ENCODE peak calls at places on chromosomes 6 and 20, in four cellular contexts. One of them, this sample, is unnamed.

GRCh38 chr20:58481541-58482021 is 33.6 kb downstream of the APCDD1L start:
- DNase-seq in fibroblast of lung: no peak
- DNase-seq in amniotic epithelial cell: peak; percentile 45
- DNase-seq in stimulated activated CD8-positive, alpha-beta memory T cell treated with anti-CD3 and anti-CD28 coated beads, Interleukin-4, amount 100 ng/mL, for 4 hours: no peak
- DNase-seq in this sample: peak; percentile 3

GRCh38 chr6:149586149-149586548 is 20.0 kb downstream of the GINM1 start:
- DNase-seq in fibroblast of lung: no peak
- DNase-seq in amniotic epithelial cell: no peak
- DNase-seq in stimulated activated CD8-positive, alpha-beta memory T cell treated with anti-CD3 and anti-CD28 coated beads, Interleukin-4, amount 100 ng/mL, for 4 hours: no peak
- DNase-seq in this sample: no peak

GRCh38 chr6:154549179-154549578 is 38.7 kb upstream of the CNKSR3 start:
- DNase-seq in fibroblast of lung: no peak
- DNase-seq in amniotic epithelial cell: no peak
- DNase-seq in stimulated activated CD8-positive, alpha-beta memory T cell treated with anti-CD3 and anti-CD28 coated beads, Interleukin-4, amount 100 ng/mL, for 4 hours: no peak
- DNase-seq in this sample: no peak

GRCh38 chr20:62566771-62567170 is 75.5 kb upstream of the SLCO4A1 start:
- DNase-seq in fibroblast of lung: no peak
- DNase-seq in amniotic epithelial cell: no peak
- DNase-seq in stimulated activated CD8-positive, alpha-beta memory T cell treated with anti-CD3 and anti-CD28 coated beads, Interleukin-4, amount 100 ng/mL, for 4 hours: no peak
- DNase-seq in this sample: no peak

GRCh38 chr20:13430346-13431002 is 208.3 kb downstream of the TASP1 start:
- DNase-seq in fibroblast of lung: peak; percentile 85
- DNase-seq in amniotic epithelial cell: peak; percentile 34
- DNase-seq in stimulated activated CD8-positive, alpha-beta memory T cell treated with anti-CD3 and anti-CD28 coated beads, Interleukin-4, amount 100 ng/mL, for 4 hours: no peak
- DNase-seq in this sample: no peak

GRCh38 chr6:20056350-20056992 is 155.8 kb downstream of the MBOAT1 start:
- DNase-seq in fibroblast of lung: peak; percentile 41
- DNase-seq in amniotic epithelial cell: peak; percentile 53
- DNase-seq in stimulated activated CD8-positive, alpha-beta memory T cell treated with anti-CD3 and anti-CD28 coated beads, Interleukin-4, amount 100 ng/mL, for 4 hours: no peak
- DNase-seq in this sample: peak; percentile 39

GRCh38 chr20:36462440-36463211 is 78.7 kb upstream of the MYL9 start:
- DNase-seq in fibroblast of lung: peak; percentile 73
- DNase-seq in amniotic epithelial cell: peak; percentile 55
- DNase-seq in stimulated activated CD8-positive, alpha-beta memory T cell treated with anti-CD3 and anti-CD28 coated beads, Interleukin-4, amount 100 ng/mL, for 4 hours: no peak
- DNase-seq in this sample: peak; percentile 54

GRCh38 chr6:52325695-52326471 is 36.1 kb upstream of the PAQR8 start:
- DNase-seq in fibroblast of lung: no peak
- DNase-seq in amniotic epithelial cell: no peak
- DNase-seq in stimulated activated CD8-positive, alpha-beta memory T cell treated with anti-CD3 and anti-CD28 coated beads, Interleukin-4, amount 100 ng/mL, for 4 hours: no peak
- DNase-seq in this sample: no peak

GRCh38 chr6:158047563-158048323 is 66.1 kb downstream of the SYNJ2 start:
- DNase-seq in fibroblast of lung: no peak
- DNase-seq in amniotic epithelial cell: no peak
- DNase-seq in stimulated activated CD8-positive, alpha-beta memory T cell treated with anti-CD3 and anti-CD28 coated beads, Interleukin-4, amount 100 ng/mL, for 4 hours: no peak
- DNase-seq in this sample: no peak

GRCh38 chr6:39684790-39685485 is 40.3 kb downstream of the KIF6 start:
- DNase-seq in fibroblast of lung: peak; percentile 41
- DNase-seq in amniotic epithelial cell: no peak
- DNase-seq in stimulated activated CD8-positive, alpha-beta memory T cell treated with anti-CD3 and anti-CD28 coated beads, Interleukin-4, amount 100 ng/mL, for 4 hours: no peak
- DNase-seq in this sample: no peak

GRCh38 chr6:105941616-105942412 is 144.3 kb upstream of the PRDM1 start:
- DNase-seq in fibroblast of lung: peak; percentile 6
- DNase-seq in amniotic epithelial cell: peak; percentile 2
- DNase-seq in stimulated activated CD8-positive, alpha-beta memory T cell treated with anti-CD3 and anti-CD28 coated beads, Interleukin-4, amount 100 ng/mL, for 4 hours: no peak
- DNase-seq in this sample: peak; percentile 69

GRCh38 chr20:45299786-45300185 is 6.9 kb upstream of the RBPJL start:
- DNase-seq in fibroblast of lung: no peak
- DNase-seq in amniotic epithelial cell: no peak
- DNase-seq in stimulated activated CD8-positive, alpha-beta memory T cell treated with anti-CD3 and anti-CD28 coated beads, Interleukin-4, amount 100 ng/mL, for 4 hours: no peak
- DNase-seq in this sample: no peak

GRCh38 chr20:54134445-54135220 is 39.2 kb downstream of the CYP24A1 start:
- DNase-seq in fibroblast of lung: peak; percentile 83
- DNase-seq in amniotic epithelial cell: peak; percentile 67
- DNase-seq in stimulated activated CD8-positive, alpha-beta memory T cell treated with anti-CD3 and anti-CD28 coated beads, Interleukin-4, amount 100 ng/mL, for 4 hours: no peak
- DNase-seq in this sample: peak; percentile 80